ENCODE peak calls at places on chromosomes 3 and 15, in four cellular contexts. O is neuronal stem cell, Z is A549, L is HCT116. M is an unnamed sample.

GRCh38 chr3:59510576-59510975 is 460.8 kb upstream of the CFAP20DC start:
- DNase-seq in O (no peak), Z (no peak), L (no peak), M (no peak)

GRCh38 chr3:187368765-187369450 is 723 bp downstream of the RTP4 start:
- DNase-seq in O (no peak), Z (no peak), L (no peak), M (peak)

GRCh38 chr3:174168538-174169254 is 690.4 kb upstream of the NAALADL2 start:
- DNase-seq in O (no peak), Z (no peak), L (no peak), M (no peak)

GRCh38 chr3:126338796-126339241 is 18.4 kb downstream of the KLF15 start:
- DNase-seq in O (no peak), Z (no peak), L (no peak), M (no peak)

GRCh38 chr15:90872481-90873184 is 4.2 kb downstream of the FURIN start:
- DNase-seq in O (no peak), Z (no peak), L (no peak), M (peak)

GRCh38 chr3:10845240-10845761 is 29.3 kb downstream of the SLC6A11 start:
- DNase-seq in O (no peak), Z (no peak), L (no peak), M (no peak)

GRCh38 chr3:127217594-127218456 is 24.9 kb downstream of the PRR23E start:
- DNase-seq in O (no peak), Z (no peak), L (no peak), M (no peak)

GRCh38 chr3:12921736-12922135 is 80.4 kb upstream of the RPL32 start:
- DNase-seq in O (no peak), Z (no peak), L (no peak), M (no peak)

GRCh38 chr3:127136706-127137105 is 56.2 kb upstream of the PRR23E start:
- DNase-seq in O (no peak), Z (no peak), L (no peak), M (no peak)

GRCh38 chr3:156536524-156537316 is 18.2 kb downstream of the SSR3 start:
- DNase-seq in O (no peak), Z (no peak), L (no peak), M (no peak)

GRCh38 chr3:55854395-55854994 is 367.4 kb upstream of the WNT5A start:
- DNase-seq in O (no peak), Z (no peak), L (no peak), M (no peak)

GRCh38 chr3:141798455-141798854 is 35.2 kb downstream of the GRK7 start:
- DNase-seq in O (no peak), Z (no peak), L (no peak), M (no peak)

GRCh38 chr15:33314115-33314514 is 3.3 kb downstream of the RYR3 start:
- DNase-seq in O (no peak), Z (no peak), L (no peak), M (no peak)

GRCh38 chr15:33313491-33313890 is 2.7 kb downstream of the RYR3 start:
- DNase-seq in O (no peak), Z (no peak), L (no peak), M (no peak)

GRCh38 chr15:33310481-33311311 is at the start of gene RYR3:
- DNase-seq in O (peak), Z (no peak), L (no peak), M (no peak)

GRCh38 chr15:33309602-33310276 is 1.0 kb upstream of the RYR3 start:
- DNase-seq in O (peak), Z (no peak), L (no peak), M (peak)

GRCh38 chr15:33311312-33311971 is 675 bp downstream of the RYR3 start:
- DNase-seq in O (peak), Z (no peak), L (no peak), M (no peak)
- H3K4me2 ChIP-seq in O (peak), Z (peak), L (no peak), M (no peak)

GRCh38 chr15:101246391-101246790 is 5.5 kb downstream of the CHSY1 start:
- DNase-seq in O (no peak), Z (no peak), L (no peak), M (no peak)

GRCh38 chr15:101244889-101245668 is 6.8 kb downstream of the CHSY1 start:
- DNase-seq in O (no peak), Z (no peak), L (no peak), M (no peak)

GRCh38 chr15:101244039-101244781 is 7.6 kb downstream of the CHSY1 start:
- DNase-seq in O (no peak), Z (no peak), L (no peak), M (no peak)

GRCh38 chr15:101248274-101248673 is 3.6 kb downstream of the CHSY1 start:
- DNase-seq in O (no peak), Z (no peak), L (no peak), M (no peak)

DNA sequence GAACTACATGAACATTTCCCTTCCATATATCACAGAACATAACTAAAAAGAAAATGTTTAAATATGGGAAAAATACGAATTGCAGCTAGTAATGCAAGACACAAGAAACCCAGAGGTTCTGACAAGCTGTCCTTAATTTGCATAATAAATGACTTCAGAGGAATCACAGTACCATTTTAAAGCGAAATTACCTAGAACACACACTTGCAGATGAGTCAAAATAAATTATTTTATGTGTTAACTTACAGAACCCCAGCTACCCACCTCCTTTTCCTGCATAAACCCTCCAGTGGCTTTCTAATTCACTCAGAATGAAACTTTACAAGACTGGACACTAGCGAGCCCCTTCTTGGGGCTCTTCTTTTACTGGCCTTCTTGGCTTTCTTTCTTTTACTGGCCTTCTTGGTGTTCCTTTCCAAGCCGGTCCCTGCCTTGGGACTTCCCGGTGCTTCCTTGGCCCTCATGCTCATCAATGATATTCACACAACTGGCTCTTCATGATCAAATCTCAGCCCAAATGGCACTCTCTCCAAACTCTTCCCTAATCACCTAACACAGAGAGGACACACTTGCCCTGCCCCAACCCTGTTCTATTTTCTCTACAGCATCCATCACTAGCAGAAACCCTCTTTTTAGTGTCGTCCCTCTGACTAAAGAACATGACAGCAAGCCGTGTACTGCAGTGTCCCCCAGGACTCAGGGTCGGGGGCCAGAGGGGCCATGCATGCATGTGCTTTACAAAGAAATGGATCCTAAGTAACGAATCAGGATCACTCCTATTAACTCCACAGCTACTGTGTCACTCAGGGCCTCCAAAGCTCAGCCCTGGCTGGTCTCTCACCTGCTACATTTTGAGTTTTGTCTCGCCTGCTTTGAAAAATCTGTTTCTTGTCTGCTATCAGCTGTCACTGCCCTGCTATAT is 4.8 kb downstream of the CHSY1 start:
- DNase-seq in O (no peak), Z (no peak), L (no peak), M (no peak)
- H3K4me2 ChIP-seq in O (no peak), Z (no peak), L (no peak), M (peak)

GRCh38 chr15:78353093-78353492 is 12.9 kb downstream of the CRABP1 start:
- DNase-seq in O (no peak), Z (peak), L (peak), M (peak)
- H3K4me2 ChIP-seq in O (no peak), Z (no peak), L (peak), M (peak)

DNA sequence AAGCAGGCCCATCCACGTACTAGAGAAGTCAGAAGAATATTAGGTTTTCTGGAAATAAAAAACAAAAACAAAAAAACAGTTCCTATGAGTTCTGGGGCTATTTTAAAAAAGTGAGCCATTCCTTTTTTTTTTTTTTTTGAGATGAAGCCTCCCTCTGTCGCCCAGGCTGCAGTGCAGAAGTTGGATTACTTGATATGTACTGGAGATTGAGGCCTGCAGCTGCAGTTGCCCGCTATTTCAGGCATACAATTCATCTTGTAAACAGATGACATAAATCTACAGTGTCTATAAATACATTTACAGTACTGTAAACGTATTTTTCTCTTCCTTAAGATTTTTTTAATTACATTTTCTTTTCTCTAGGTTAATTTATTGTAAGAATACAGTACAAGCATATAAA is 11.3 kb upstream of the ACTL6A start:
- DNase-seq in O (no peak), Z (no peak), L (no peak), M (peak)
- H3K4me2 ChIP-seq in O (no peak), Z (no peak), L (no peak), M (no peak)

DNA sequence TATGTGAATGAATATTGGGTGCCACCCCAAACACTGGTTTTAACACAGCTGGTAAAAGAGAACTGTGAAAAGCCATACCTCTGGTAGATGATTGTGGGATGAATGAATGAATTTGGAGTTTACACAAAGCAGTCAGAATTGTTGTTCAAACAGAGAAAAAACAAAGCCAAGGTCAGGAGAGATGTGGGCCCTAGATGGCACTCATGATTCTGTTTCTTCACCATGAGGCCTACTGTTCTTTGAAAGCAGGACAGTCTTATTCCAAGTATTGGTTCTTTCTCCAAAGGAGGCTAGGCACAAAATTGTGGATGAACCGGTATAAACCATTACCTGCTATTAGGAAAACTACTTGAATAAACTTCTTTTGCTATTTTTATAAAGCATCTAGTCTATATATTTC is 97.6 kb downstream of the SAMMSON start:
- DNase-seq in O (no peak), Z (no peak), L (no peak), M (no peak)
- H3K4me2 ChIP-seq in O (no peak), Z (no peak), L (no peak), M (no peak)

DNA sequence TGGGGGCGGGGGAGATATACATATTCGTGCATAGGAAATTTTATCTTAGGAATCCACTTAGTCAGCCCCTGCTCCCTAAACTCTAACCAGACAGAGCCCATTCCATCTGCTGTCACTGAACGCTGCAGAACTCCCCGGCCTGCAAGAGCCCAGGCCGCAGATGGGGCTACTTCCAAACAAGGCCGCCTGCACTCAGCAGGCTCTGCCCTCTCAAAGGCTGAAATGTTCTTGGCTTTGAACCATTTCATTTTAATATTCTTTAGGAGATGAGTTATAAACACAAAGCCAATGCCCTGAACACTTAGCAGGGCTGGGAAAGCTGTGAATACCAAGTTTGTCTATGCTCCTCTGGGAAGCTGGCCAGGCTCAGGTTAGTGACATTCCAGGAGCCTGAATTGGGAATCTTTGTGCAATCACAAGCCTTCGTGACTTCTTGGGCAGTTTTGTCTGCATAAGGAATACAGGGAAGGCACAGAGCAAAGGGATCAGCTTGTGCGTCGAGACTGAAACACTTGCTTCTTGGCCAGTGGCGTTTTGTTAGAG is 65.0 kb downstream of the SYNM start:
- DNase-seq in O (no peak), Z (no peak), L (no peak), M (no peak)
- H3K4me2 ChIP-seq in O (no peak), Z (no peak), L (no peak), M (no peak)

M was measured in Karpas-422.